ENCODE peak calls at places on chromosome 7, in ten cellular contexts. F, P, V, U, M, S, J, I, R and G are unnamed samples.

GRCh38 chr7:84665339-84665738 is 470.8 kb upstream of the SEMA3A start:
- DNase-seq in F (no peak), P (no peak), V (no peak), U (no peak), M (no peak), S (no peak), J (no peak), I (no peak), R (no peak), G (no peak)

GRCh38 chr7:97971120-97971989 is 18.6 kb downstream of the OCM2 start:
- DNase-seq in F (no peak), P (peak), V (no peak), U (no peak), M (peak), S (no peak), J (no peak), I (peak), R (peak), G (no peak)

GRCh38 chr7:139575338-139575680 is 51.8 kb downstream of the CLEC2L start:
- DNase-seq in F (no peak), P (no peak), V (no peak), U (peak), M (no peak), S (no peak), J (no peak), I (no peak), R (no peak), G (no peak)

GRCh38 chr7:107856806-107857540 is 34.0 kb upstream of the DLD start:
- DNase-seq in F (no peak), P (peak), V (no peak), U (no peak), M (no peak), S (no peak), J (no peak), I (no peak), R (no peak), G (no peak)

GRCh38 chr7:99011341-99011705 is 132.6 kb downstream of the SMURF1 start:
- DNase-seq in F (no peak), P (no peak), V (no peak), U (no peak), M (no peak), S (peak), J (no peak), I (no peak), R (no peak), G (no peak)

GRCh38 chr7:95798401-95798930 is 26.1 kb downstream of the DYNC1I1 start:
- DNase-seq in F (no peak), P (no peak), V (no peak), U (no peak), M (no peak), S (no peak), J (no peak), I (peak), R (peak), G (no peak)

GRCh38 chr7:121330053-121330833 is 1.4 kb downstream of the WNT16 start:
- DNase-seq in F (no peak), P (no peak), V (no peak), U (no peak), M (no peak), S (no peak), J (no peak), I (no peak), R (no peak), G (no peak)

GRCh38 chr7:44235582-44236332 is 35.0 kb downstream of the YKT6 start:
- DNase-seq in F (no peak), P (no peak), V (no peak), U (no peak), M (no peak), S (no peak), J (no peak), I (no peak), R (no peak), G (no peak)

GRCh38 chr7:122067077-122067476 is 77.0 kb downstream of the AASS start:
- DNase-seq in F (no peak), P (no peak), V (no peak), U (no peak), M (no peak), S (no peak), J (no peak), I (no peak), R (no peak), G (no peak)

GRCh38 chr7:6015917-6016652 is 7.0 kb downstream of the AIMP2 start:
- DNase-seq in F (no peak), P (no peak), V (peak), U (peak), M (peak), S (peak), J (peak), I (no peak), R (peak), G (peak)

GRCh38 chr7:111138196-111138569 is 47.3 kb downstream of the LRRN3 start:
- DNase-seq in F (peak), P (peak), V (peak), U (no peak), M (peak), S (no peak), J (no peak), I (peak), R (peak), G (peak)

GRCh38 chr7:21507627-21508343 is 35.1 kb upstream of the DNAH11 start:
- DNase-seq in F (no peak), P (peak), V (peak), U (peak), M (peak), S (no peak), J (no peak), I (peak), R (peak), G (no peak)

GRCh38 chr7:127798023-127798422 is 146.0 kb downstream of the SND1 start:
- DNase-seq in F (no peak), P (no peak), V (no peak), U (no peak), M (no peak), S (no peak), J (peak), I (no peak), R (no peak), G (no peak)

GRCh38 chr7:31957756-31958155 is 112.5 kb downstream of the PDE1C start:
- DNase-seq in F (no peak), P (no peak), V (no peak), U (no peak), M (peak), S (no peak), J (no peak), I (no peak), R (no peak), G (no peak)

GRCh38 chr7:20152057-20152456 is 65.1 kb downstream of the MACC1 start:
- DNase-seq in F (no peak), P (no peak), V (no peak), U (no peak), M (no peak), S (no peak), J (no peak), I (no peak), R (no peak), G (no peak)

DNA sequence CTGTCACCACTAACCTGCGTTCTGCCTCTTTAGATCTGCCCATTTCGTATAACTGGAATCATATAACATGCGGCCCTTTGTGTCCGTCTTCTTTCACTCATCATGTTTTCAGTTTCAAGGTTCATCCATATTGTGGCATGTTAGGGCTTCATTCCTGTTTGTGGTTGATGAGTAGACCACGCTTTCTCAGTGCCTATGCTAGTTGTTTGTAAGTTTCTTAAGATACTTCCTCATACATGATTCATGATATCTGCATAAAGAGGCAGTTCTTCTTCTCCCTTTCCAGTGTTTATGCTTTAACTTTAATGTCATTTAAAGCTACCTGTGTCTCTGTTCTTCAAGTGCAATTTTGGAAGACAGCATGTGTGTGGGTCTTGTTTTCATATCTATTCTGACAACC is 79.5 kb upstream of the FAM20C start:
- DNase-seq in F (no peak), P (no peak), V (no peak), U (no peak), M (no peak), S (no peak), J (no peak), I (no peak), R (no peak), G (no peak)
- TF ChIP-seq CTCF in F (no peak), P (no peak), V (no peak), U (no peak), M (no peak), S (no peak), J (no peak), I (no peak), R (no peak), G (no peak)

GRCh38 chr7:146659732-146660131 is 543.1 kb downstream of the CNTNAP2 start:
- DNase-seq in F (no peak), P (no peak), V (no peak), U (no peak), M (no peak), S (no peak), J (no peak), I (no peak), R (no peak), G (no peak)
- H3K4me3 ChIP-seq in F (no peak), P (no peak), V (no peak), U (no peak), M (no peak), S (no peak), J (no peak), I (no peak), R (no peak), G (no peak)

GRCh38 chr7:45417268-45417667 is 156.9 kb upstream of the ADCY1 start:
- DNase-seq in F (no peak), P (no peak), V (no peak), U (no peak), M (no peak), S (no peak), J (no peak), I (no peak), R (no peak), G (no peak)

GRCh38 chr7:45417735-45418134 is 156.4 kb upstream of the ADCY1 start:
- DNase-seq in F (no peak), P (no peak), V (no peak), U (no peak), M (no peak), S (no peak), J (no peak), I (no peak), R (no peak), G (no peak)

GRCh38 chr7:45421096-45421495 is 153.1 kb upstream of the ADCY1 start:
- DNase-seq in F (no peak), P (no peak), V (no peak), U (no peak), M (peak), S (no peak), J (no peak), I (no peak), R (no peak), G (no peak)

GRCh38 chr7:45416846-45417245 is 157.3 kb upstream of the ADCY1 start:
- DNase-seq in F (no peak), P (no peak), V (no peak), U (no peak), M (no peak), S (no peak), J (no peak), I (no peak), R (no peak), G (no peak)

GRCh38 chr7:45421826-45422225 is 152.3 kb upstream of the ADCY1 start:
- DNase-seq in F (no peak), P (no peak), V (no peak), U (no peak), M (no peak), S (no peak), J (no peak), I (no peak), R (no peak), G (no peak)
- H3K27ac ChIP-seq in F (no peak), P (no peak), V (no peak), U (no peak), M (no peak), S (no peak), J (no peak), I (no peak), R (no peak), G (no peak)

DNA sequence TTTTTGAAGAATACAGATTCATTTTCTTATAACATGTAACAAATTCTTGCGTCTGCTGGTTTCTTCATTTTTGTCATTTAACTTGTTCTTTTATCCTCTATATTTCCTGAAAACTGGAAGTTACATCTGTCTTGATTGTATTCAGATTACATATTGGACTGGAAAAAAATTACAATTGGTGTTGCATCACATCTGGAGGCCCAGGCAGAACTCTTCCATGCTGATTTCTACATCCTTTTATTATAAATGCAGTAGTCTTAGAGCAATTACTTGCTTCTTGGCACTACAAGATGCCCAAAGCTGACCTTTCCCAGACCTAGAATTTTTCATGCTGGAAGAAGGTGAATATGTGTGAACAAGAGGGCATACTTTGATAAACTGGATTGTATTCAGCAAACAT is 460.9 kb upstream of the CNTNAP2 start:
- DNase-seq in F (no peak), P (no peak), V (no peak), U (no peak), M (no peak), S (no peak), J (no peak), I (no peak), R (no peak), G (no peak)
- TF ChIP-seq CTCF in F (no peak), P (no peak), V (no peak), U (no peak), M (no peak), S (no peak), J (no peak), I (no peak), R (no peak), G (no peak)

DNA sequence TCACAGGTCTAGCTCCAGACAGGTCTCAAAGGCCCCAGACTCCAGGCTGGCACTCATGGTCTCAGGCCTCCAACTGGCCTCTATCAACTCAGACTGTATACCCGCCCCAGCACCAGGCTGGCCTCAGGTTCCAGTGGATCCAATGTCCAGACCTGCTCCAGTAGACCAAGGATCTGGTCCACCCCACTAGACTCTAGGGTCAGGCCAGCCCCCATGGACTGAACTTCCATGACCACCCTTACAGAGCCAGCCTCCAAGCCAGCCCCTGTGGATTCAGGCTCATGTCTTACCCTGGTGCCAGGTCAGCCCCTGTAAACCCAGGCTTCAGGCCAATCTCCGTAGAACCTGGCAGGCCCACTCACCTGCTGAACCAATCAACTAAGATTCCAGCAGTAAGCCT is 16.8 kb upstream of the GNAT3 start:
- DNase-seq in F (no peak), P (no peak), V (no peak), U (no peak), M (no peak), S (no peak), J (no peak), I (no peak), R (no peak), G (no peak)
- H3K4me3 ChIP-seq in F (no peak), P (no peak), V (no peak), U (no peak), M (no peak), S (no peak), J (no peak), I (no peak), R (no peak), G (no peak)

DNA sequence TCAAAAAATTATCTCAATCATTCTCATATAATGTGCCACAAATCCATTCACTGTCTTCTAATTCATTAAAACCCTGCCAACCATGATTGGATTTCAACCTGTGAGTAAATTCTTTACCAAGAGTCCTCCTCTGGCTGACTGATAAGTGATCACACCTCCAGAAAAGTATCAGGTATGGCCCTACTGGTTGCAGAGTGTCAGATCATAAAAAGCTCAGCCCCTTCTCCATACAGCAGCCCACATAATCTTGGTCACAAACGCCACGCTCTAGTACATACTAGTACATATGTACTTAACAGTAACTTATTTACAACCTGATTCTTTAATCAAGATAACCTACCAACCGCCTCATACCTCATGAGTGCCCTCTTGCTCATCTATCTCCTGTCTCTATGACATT is 26.1 kb downstream of the UBE2H start:
- DNase-seq in F (no peak), P (no peak), V (no peak), U (no peak), M (no peak), S (no peak), J (no peak), I (no peak), R (no peak), G (no peak)
- H3K27ac ChIP-seq in F (peak), P (no peak), V (no peak), U (no peak), M (no peak), S (no peak), J (peak), I (no peak), R (no peak), G (no peak)

GRCh38 chr7:85829817-85830432 is 643.1 kb upstream of the SEMA3D start:
- DNase-seq in F (no peak), P (no peak), V (no peak), U (no peak), M (peak), S (no peak), J (no peak), I (no peak), R (no peak), G (no peak)
- TF ChIP-seq CTCF in F (no peak), P (no peak), V (peak), U (peak), M (peak), S (no peak), J (no peak), I (no peak), R (peak), G (peak)